ENCODE peak calls at places on chromosomes 2 and 18, in eight cellular contexts. One of them, this sample, is unnamed.
A peak's percentile ranks its signal among the peaks of the same experiment; 100 is the strongest.

GRCh38 chr2:236749346-236749745 is 179.7 kb downstream of the ACKR3 start:
- DNase-seq in effector memory CD4-positive, alpha-beta T cell: no peak
- DNase-seq in SW 1271: no peak
- DNase-seq in putamen: no peak
- DNase-seq in heart right ventricle: no peak
- DNase-seq in foreskin fibroblast: peak; percentile 35
- DNase-seq in ureter: no peak
- DNase-seq in GM12891: no peak
- DNase-seq in this sample: no peak

GRCh38 chr2:104867351-104868080 is 13.6 kb downstream of the POU3F3 start:
- DNase-seq in effector memory CD4-positive, alpha-beta T cell: no peak
- DNase-seq in SW 1271: no peak
- DNase-seq in putamen: peak; percentile 72
- DNase-seq in heart right ventricle: no peak
- DNase-seq in foreskin fibroblast: no peak
- DNase-seq in ureter: no peak
- DNase-seq in GM12891: no peak
- DNase-seq in this sample: no peak

GRCh38 chr2:260507-261161 is 3.2 kb downstream of the SH3YL1 start:
- DNase-seq in effector memory CD4-positive, alpha-beta T cell: no peak
- DNase-seq in SW 1271: no peak
- DNase-seq in putamen: no peak
- DNase-seq in heart right ventricle: no peak
- DNase-seq in foreskin fibroblast: no peak
- DNase-seq in ureter: no peak
- DNase-seq in GM12891: no peak
- DNase-seq in this sample: no peak

GRCh38 chr2:238290079-238290478 is 1.7 kb upstream of the PER2 start:
- DNase-seq in effector memory CD4-positive, alpha-beta T cell: no peak
- DNase-seq in SW 1271: no peak
- DNase-seq in putamen: peak; percentile 75
- DNase-seq in heart right ventricle: peak; percentile 32
- DNase-seq in foreskin fibroblast: no peak
- DNase-seq in ureter: no peak
- DNase-seq in GM12891: no peak
- DNase-seq in this sample: no peak

GRCh38 chr2:44102790-44103642 is 65.7 kb upstream of the PPM1B start:
- DNase-seq in effector memory CD4-positive, alpha-beta T cell: no peak
- DNase-seq in SW 1271: no peak
- DNase-seq in putamen: no peak
- DNase-seq in heart right ventricle: no peak
- DNase-seq in foreskin fibroblast: no peak
- DNase-seq in ureter: no peak
- DNase-seq in GM12891: no peak
- DNase-seq in this sample: no peak

GRCh38 chr18:59810740-59811520 is 88.9 kb upstream of the PMAIP1 start:
- DNase-seq in effector memory CD4-positive, alpha-beta T cell: no peak
- DNase-seq in SW 1271: no peak
- DNase-seq in putamen: no peak
- DNase-seq in heart right ventricle: no peak
- DNase-seq in foreskin fibroblast: no peak
- DNase-seq in ureter: no peak
- DNase-seq in GM12891: no peak
- DNase-seq in this sample: no peak

GRCh38 chr2:159072795-159073194 is 104.4 kb downstream of the TANC1 start:
- DNase-seq in effector memory CD4-positive, alpha-beta T cell: no peak
- DNase-seq in SW 1271: no peak
- DNase-seq in putamen: no peak
- DNase-seq in heart right ventricle: no peak
- DNase-seq in foreskin fibroblast: peak; percentile 45
- DNase-seq in ureter: no peak
- DNase-seq in GM12891: no peak
- DNase-seq in this sample: no peak

GRCh38 chr2:170177950-170178781 is at the start of gene MYO3B:
- DNase-seq in effector memory CD4-positive, alpha-beta T cell: no peak
- DNase-seq in SW 1271: no peak
- DNase-seq in putamen: peak; percentile 38
- DNase-seq in heart right ventricle: no peak
- DNase-seq in foreskin fibroblast: no peak
- DNase-seq in ureter: no peak
- DNase-seq in GM12891: no peak
- DNase-seq in this sample: no peak

GRCh38 chr2:168705534-168706470 is 96.6 kb upstream of the NOSTRIN start:
- DNase-seq in effector memory CD4-positive, alpha-beta T cell: no peak
- DNase-seq in SW 1271: no peak
- DNase-seq in putamen: no peak
- DNase-seq in heart right ventricle: no peak
- DNase-seq in foreskin fibroblast: peak; percentile 27
- DNase-seq in ureter: no peak
- DNase-seq in GM12891: no peak
- DNase-seq in this sample: no peak

GRCh38 chr2:149645391-149645790 is 57.8 kb upstream of the MMADHC start:
- DNase-seq in effector memory CD4-positive, alpha-beta T cell: no peak
- DNase-seq in SW 1271: no peak
- DNase-seq in putamen: no peak
- DNase-seq in heart right ventricle: no peak
- DNase-seq in foreskin fibroblast: peak; percentile 76
- DNase-seq in ureter: no peak
- DNase-seq in GM12891: no peak
- DNase-seq in this sample: no peak

GRCh38 chr2:217001740-217002139 is 141.9 kb upstream of the TNP1 start:
- DNase-seq in effector memory CD4-positive, alpha-beta T cell: no peak
- DNase-seq in SW 1271: no peak
- DNase-seq in putamen: no peak
- DNase-seq in heart right ventricle: no peak
- DNase-seq in foreskin fibroblast: no peak
- DNase-seq in ureter: no peak
- DNase-seq in GM12891: no peak
- DNase-seq in this sample: no peak

GRCh38 chr2:144162652-144163051 is 357.3 kb downstream of the ZEB2 start:
- DNase-seq in effector memory CD4-positive, alpha-beta T cell: peak; percentile 11
- DNase-seq in SW 1271: no peak
- DNase-seq in putamen: no peak
- DNase-seq in heart right ventricle: no peak
- DNase-seq in foreskin fibroblast: no peak
- DNase-seq in ureter: no peak
- DNase-seq in GM12891: no peak
- DNase-seq in this sample: no peak

GRCh38 chr2:168241208-168241607 is 6.2 kb downstream of the STK39 start:
- DNase-seq in effector memory CD4-positive, alpha-beta T cell: no peak
- DNase-seq in SW 1271: no peak
- DNase-seq in putamen: no peak
- DNase-seq in heart right ventricle: no peak
- DNase-seq in foreskin fibroblast: no peak
- DNase-seq in ureter: no peak
- DNase-seq in GM12891: no peak
- DNase-seq in this sample: no peak

This sample was measured in ovary.